ENCODE peak calls at places on chromosomes 3 and 15, in five cellular contexts. One of them, this sample, is unnamed.

GRCh38 chr15:85305050-85305449 is 75.4 kb upstream of the AKAP13 start:
- DNase-seq in NCI-H1105: no peak
- DNase-seq in SJSA1: no peak
- DNase-seq in mucosa of gallbladder: no peak
- DNase-seq in HEK293T: no peak
- DNase-seq in this sample: no peak

GRCh38 chr15:51401872-51402517 is 60.5 kb downstream of the GLDN start:
- DNase-seq in NCI-H1105: no peak
- DNase-seq in SJSA1: no peak
- DNase-seq in mucosa of gallbladder: peak
- DNase-seq in HEK293T: peak
- DNase-seq in this sample: peak

GRCh38 chr3:55688154-55688553 is 201.0 kb upstream of the WNT5A start:
- DNase-seq in NCI-H1105: no peak
- DNase-seq in SJSA1: no peak
- DNase-seq in mucosa of gallbladder: no peak
- DNase-seq in HEK293T: no peak
- DNase-seq in this sample: no peak

GRCh38 chr15:81939604-81940440 is 106.0 kb downstream of the MEX3B start:
- DNase-seq in NCI-H1105: no peak
- DNase-seq in SJSA1: no peak
- DNase-seq in mucosa of gallbladder: no peak
- DNase-seq in HEK293T: peak
- DNase-seq in this sample: no peak

GRCh38 chr3:21722768-21723167 is 28.2 kb downstream of the ZNF385D start:
- DNase-seq in NCI-H1105: no peak
- DNase-seq in SJSA1: no peak
- DNase-seq in mucosa of gallbladder: no peak
- DNase-seq in HEK293T: no peak
- DNase-seq in this sample: no peak

GRCh38 chr3:120153294-120153693 is 59.0 kb upstream of the GSK3B start:
- DNase-seq in NCI-H1105: no peak
- DNase-seq in SJSA1: no peak
- DNase-seq in mucosa of gallbladder: no peak
- DNase-seq in HEK293T: no peak
- DNase-seq in this sample: no peak

GRCh38 chr3:182843478-182843877 is 50.2 kb downstream of the ATP11B start:
- DNase-seq in NCI-H1105: no peak
- DNase-seq in SJSA1: no peak
- DNase-seq in mucosa of gallbladder: no peak
- DNase-seq in HEK293T: no peak
- DNase-seq in this sample: no peak

GRCh38 chr3:196643761-196644160 is 4.3 kb downstream of the NRROS start:
- DNase-seq in NCI-H1105: no peak
- DNase-seq in SJSA1: no peak
- DNase-seq in mucosa of gallbladder: no peak
- DNase-seq in HEK293T: no peak
- DNase-seq in this sample: no peak